ENCODE peak calls at places on chromosomes 1 and 21, in four cellular contexts. Y is NB4, U is fibroblast of pulmonary artery, A is neural progenitor cell. M is an unnamed sample.

GRCh38 chr1:26034504-26035202 is 11.3 kb downstream of the SLC30A2 start:
- DNase-seq in Y (no peak), U (no peak), A (peak), M (no peak)

GRCh38 chr1:161160763-161161162 is 1.5 kb downstream of the USP21 start:
- DNase-seq in Y (no peak), U (no peak), A (no peak), M (no peak)

GRCh38 chr1:230867119-230867902 is 1.0 kb downstream of the C1orf198 start:
- DNase-seq in Y (no peak), U (no peak), A (no peak), M (no peak)

GRCh38 chr1:246005067-246005466 is 502.0 kb downstream of the SMYD3 start:
- DNase-seq in Y (peak), U (peak), A (no peak), M (peak)

GRCh38 chr1:110597966-110598365 is 8.2 kb downstream of the KCNA2 start:
- DNase-seq in Y (no peak), U (no peak), A (no peak), M (no peak)

GRCh38 chr1:114156538-114157274 is 3.0 kb upstream of the SYT6 start:
- DNase-seq in Y (no peak), U (no peak), A (peak), M (no peak)

GRCh38 chr1:6170742-6171201 is 9.3 kb downstream of the CHD5 start:
- DNase-seq in Y (peak), U (no peak), A (no peak), M (no peak)

GRCh38 chr1:182484531-182485257 is 34.7 kb downstream of the RGSL1 start:
- DNase-seq in Y (peak), U (no peak), A (peak), M (no peak)

GRCh38 chr1:184429342-184429741 is 42.5 kb downstream of the C1orf21 start:
- DNase-seq in Y (no peak), U (no peak), A (no peak), M (no peak)

GRCh38 chr1:4027008-4027407 is 126.9 kb upstream of the C1orf174 start:
- DNase-seq in Y (no peak), U (no peak), A (no peak), M (no peak)

GRCh38 chr1:63261736-63262142 is 60.6 kb upstream of the FOXD3 start:
- DNase-seq in Y (peak), U (peak), A (no peak), M (no peak)

GRCh38 chr1:48498096-48498791 is 26.2 kb upstream of the SPATA6 start:
- DNase-seq in Y (peak), U (peak), A (peak), M (peak)

GRCh38 chr1:184866991-184867788 is 107.1 kb downstream of the NIBAN1 start:
- DNase-seq in Y (peak), U (peak), A (no peak), M (peak)

GRCh38 chr1:93143136-93143535 is 37.1 kb downstream of the TMED5 start:
- DNase-seq in Y (peak), U (no peak), A (no peak), M (no peak)

GRCh38 chr1:56216173-56216572 is 363.2 kb downstream of the PLPP3 start:
- DNase-seq in Y (no peak), U (peak), A (no peak), M (no peak)

GRCh38 chr1:31381394-31382287 is 8.8 kb upstream of the FABP3 start:
- DNase-seq in Y (no peak), U (no peak), A (no peak), M (no peak)

GRCh38 chr1:42340093-42340492 is 5.1 kb upstream of the FOXJ3 start:
- DNase-seq in Y (no peak), U (no peak), A (peak), M (no peak)

GRCh38 chr1:29586991-29587745 is 350.8 kb downstream of the PTPRU start:
- DNase-seq in Y (peak), U (no peak), A (no peak), M (peak)

GRCh38 chr1:44239337-44239960 is 26.2 kb downstream of the DMAP1 start:
- DNase-seq in Y (no peak), U (peak), A (peak), M (no peak)

GRCh38 chr21:45839274-45839673 is 142.3 kb upstream of the COL6A1 start:
- DNase-seq in Y (no peak), U (no peak), A (no peak), M (no peak)

GRCh38 chr21:37509802-37510393 is 143.3 kb downstream of the DYRK1A start:
- DNase-seq in Y (no peak), U (peak), A (no peak), M (no peak)

GRCh38 chr1:117611121-117611601 is 5.3 kb downstream of the TENT5C start:
- DNase-seq in Y (peak), U (no peak), A (no peak), M (no peak)

GRCh38 chr1:215748431-215748830 is 181.3 kb downstream of the KCTD3 start:
- DNase-seq in Y (no peak), U (no peak), A (no peak), M (no peak)

GRCh38 chr1:107976431-107977215 is 11.6 kb upstream of the VAV3 start:
- DNase-seq in Y (no peak), U (no peak), A (peak), M (peak)

GRCh38 chr21:41769521-41769920 is 2.7 kb upstream of the RIPK4 start:
- DNase-seq in Y (no peak), U (no peak), A (no peak), M (no peak)

GRCh38 chr1:9451086-9451485 is 88.2 kb upstream of the SLC25A33 start:
- DNase-seq in Y (peak), U (no peak), A (no peak), M (no peak)

GRCh38 chr21:29238967-29239289 is 59.8 kb upstream of the BACH1 start:
- DNase-seq in Y (no peak), U (no peak), A (no peak), M (no peak)

GRCh38 chr21:42579456-42580075 is 65.9 kb downstream of the SLC37A1 start:
- DNase-seq in Y (no peak), U (no peak), A (no peak), M (no peak)

GRCh38 chr1:43270421-43271095 is 775 bp downstream of the TMEM125 start:
- DNase-seq in Y (no peak), U (no peak), A (peak), M (no peak)

GRCh38 chr1:219771039-219771438 is 157.3 kb downstream of the SLC30A10 start:
- DNase-seq in Y (no peak), U (peak), A (peak), M (peak)

GRCh38 chr1:35577071-35577998 is 4.2 kb downstream of the TFAP2E start:
- DNase-seq in Y (peak), U (no peak), A (peak), M (no peak)

GRCh38 chr1:41381691-41382530 is 20.7 kb downstream of the FOXO6 start:
- DNase-seq in Y (no peak), U (peak), A (peak), M (no peak)

GRCh38 chr1:36279789-36280296 is 26.3 kb upstream of the SH3D21 start:
- DNase-seq in Y (no peak), U (no peak), A (no peak), M (no peak)

GRCh38 chr1:198495635-198496034 is 44.8 kb downstream of the ATP6V1G3 start:
- DNase-seq in Y (no peak), U (no peak), A (peak), M (peak)

GRCh38 chr1:94234615-94235014 is 2.8 kb downstream of the ARHGAP29 start:
- DNase-seq in Y (no peak), U (no peak), A (no peak), M (no peak)
- H3K4me3 ChIP-seq in Y (no peak), U (peak), A (no peak), M (peak)

DNA sequence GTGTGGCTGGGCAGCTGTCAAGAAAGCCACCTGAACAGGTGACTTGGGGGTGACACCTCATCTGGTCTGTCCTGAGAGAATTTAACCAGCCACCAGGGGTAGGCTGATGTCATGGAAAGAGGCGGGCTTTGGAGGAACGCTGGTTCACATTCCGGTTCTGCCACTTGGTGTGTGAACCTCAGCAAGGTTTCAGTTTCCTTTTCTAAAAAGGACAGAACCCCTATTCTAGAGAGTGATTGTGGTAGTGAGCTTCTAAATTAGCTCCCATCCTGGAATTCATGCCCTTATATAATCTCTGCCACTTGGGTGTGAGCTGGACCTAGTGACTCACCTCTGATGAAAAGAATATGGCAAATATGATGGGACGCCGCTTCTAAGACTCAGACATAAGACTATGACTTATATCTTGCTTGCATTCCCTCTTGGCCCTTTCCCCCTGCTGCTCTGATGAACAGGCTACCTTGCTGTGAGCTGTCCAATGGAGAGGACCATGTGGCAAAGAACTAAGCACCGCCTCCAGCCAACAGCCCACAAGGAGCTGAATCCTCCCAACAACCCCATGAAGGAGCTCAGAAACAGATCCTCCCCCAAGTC is 332.1 kb downstream of the RRAGC start:
- DNase-seq in Y (no peak), U (no peak), A (no peak), M (no peak)
- TF ChIP-seq CTCF in Y (no peak), U (no peak), A (no peak), M (no peak)

GRCh38 chr1:209207701-209208286 is 375.7 kb upstream of the CAMK1G start:
- DNase-seq in Y (peak), U (peak), A (peak), M (peak)
- H3K4me3 ChIP-seq in Y (no peak), U (peak), A (peak), M (peak)

GRCh38 chr1:214317734-214318133 is 36.8 kb downstream of the SMYD2 start:
- DNase-seq in Y (no peak), U (no peak), A (no peak), M (peak)
- TF ChIP-seq CTCF in Y (no peak), U (peak), A (peak), M (peak)

GRCh38 chr21:33127154-33127893 is 57.4 kb downstream of the OLIG1 start:
- DNase-seq in Y (peak), U (peak), A (peak), M (peak)
- H3K4me3 ChIP-seq in Y (no peak), U (peak), A (peak), M (peak)

GRCh38 chr1:11594625-11595024 is 59.6 kb downstream of the FBXO2 start:
- DNase-seq in Y (no peak), U (no peak), A (no peak), M (no peak)
- TF ChIP-seq CTCF in Y (no peak), U (no peak), A (no peak), M (no peak)

GRCh38 chr1:167121375-167122120 is 27.7 kb downstream of the STYXL2 start:
- DNase-seq in Y (no peak), U (no peak), A (peak), M (no peak)
- H3K4me3 ChIP-seq in Y (no peak), U (peak), A (peak), M (peak)

GRCh38 chr21:44011123-44011773 is 861 bp upstream of the TRAPPC10 start:
- DNase-seq in Y (no peak), U (no peak), A (no peak), M (no peak)

GRCh38 chr21:44013380-44014088 is 1.4 kb downstream of the TRAPPC10 start:
- DNase-seq in Y (peak), U (no peak), A (no peak), M (no peak)

GRCh38 chr21:44011774-44012473 is at the start of gene TRAPPC10:
- DNase-seq in Y (peak), U (peak), A (peak), M (peak)

GRCh38 chr21:44010429-44010828 is 1.7 kb upstream of the TRAPPC10 start:
- DNase-seq in Y (peak), U (no peak), A (peak), M (no peak)

DNA sequence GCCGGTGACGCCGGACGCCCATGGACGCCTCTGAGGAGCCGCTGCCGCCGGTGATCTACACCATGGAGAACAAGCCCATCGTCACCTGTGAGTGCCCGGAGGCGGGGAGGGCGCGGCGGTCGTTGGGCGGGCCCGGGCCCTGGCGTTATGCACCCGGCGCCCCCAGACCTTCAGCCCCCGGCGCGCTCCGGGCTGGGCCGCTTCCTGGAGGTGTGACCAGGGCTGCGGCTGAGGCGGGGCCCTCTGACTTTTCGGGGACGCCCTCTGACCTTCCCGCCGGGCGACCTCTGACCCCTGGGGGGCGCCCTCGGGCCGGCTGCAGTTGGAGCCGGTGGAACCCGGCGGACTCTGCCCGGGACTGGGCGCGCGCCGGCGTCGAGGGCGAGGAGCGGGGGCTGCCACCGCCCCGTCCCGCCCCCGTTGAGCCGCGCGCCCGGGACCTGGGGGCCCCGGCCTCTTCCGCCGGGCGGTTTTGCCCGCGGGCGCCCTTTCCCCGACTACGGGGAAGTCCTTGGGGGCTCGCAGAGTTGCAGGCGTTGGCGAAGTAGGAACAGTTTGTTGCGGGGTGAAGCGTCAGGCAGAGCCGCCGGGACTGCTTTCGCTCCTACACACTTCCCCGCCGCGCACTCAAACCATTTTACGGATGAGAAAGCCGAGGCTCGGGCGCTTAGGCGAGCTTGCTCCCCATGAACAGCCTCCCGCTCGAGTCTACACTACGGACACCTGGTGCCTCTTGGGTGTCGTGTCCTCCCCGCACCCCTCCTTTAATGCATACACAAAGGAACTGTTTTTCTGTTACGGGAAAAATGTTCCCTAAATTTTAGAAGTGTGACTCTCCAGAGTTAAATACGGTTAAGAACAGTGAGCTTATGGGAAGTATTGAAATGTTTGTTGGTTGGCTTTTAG is 618 bp downstream of the TRAPPC10 start:
- DNase-seq in Y (peak), U (peak), A (peak), M (no peak)
- TF ChIP-seq CTCF in Y (no peak), U (no peak), A (peak), M (no peak)

GRCh38 chr1:154551474-154551873 is 7.0 kb downstream of the UBE2Q1 start:
- DNase-seq in Y (no peak), U (no peak), A (no peak), M (no peak)
- H3K4me3 ChIP-seq in Y (no peak), U (no peak), A (no peak), M (no peak)

DNA sequence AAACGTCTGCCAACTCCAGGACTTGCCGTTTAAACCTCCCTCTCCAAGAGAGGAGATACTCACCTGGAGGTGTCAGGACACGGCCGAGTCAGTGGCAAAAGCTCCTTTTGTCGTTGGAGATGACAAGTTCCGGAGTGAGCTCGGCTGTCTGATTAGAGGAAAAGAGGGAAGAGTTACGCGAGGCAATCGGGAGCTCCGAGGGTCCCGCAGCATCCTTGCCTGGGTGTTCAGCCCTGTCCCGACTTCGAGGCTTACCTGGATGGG is 497 bp downstream of the ID3 start:
- DNase-seq in Y (no peak), U (no peak), A (no peak), M (no peak)
- TF ChIP-seq CTCF in Y (no peak), U (no peak), A (no peak), M (no peak)